ENCODE peak calls at places on chromosomes 3 and 15, in seven cellular contexts. V is smooth muscle cell of the brain vasculature; K is coronary artery; Q is nephron progenitor cell; U is HuH-7; D is DMS 273 treated with DMSO at 0.1 percent for 48 hours; C is CD4-positive, alpha-beta T cell. S is an unnamed sample.
A peak's percentile ranks its signal among the peaks of the same experiment; 100 is the strongest.

GRCh38 chr3:148532326-148532725 is 165.4 kb upstream of the AGTR1 start:
- DNase-seq in V (no peak), K (no peak), Q (no peak), U (no peak), D (no peak), C (no peak), S (no peak)

GRCh38 chr15:65184305-65184943 is 718 bp downstream of the CLPX start:
- DNase-seq in V (no peak), K (peak; percentile 83), Q (peak; percentile 63), U (peak; percentile 62), D (no peak), C (peak; percentile 15), S (no peak)

GRCh38 chr3:47907784-47908183 is 104.8 kb downstream of the DHX30 start:
- DNase-seq in V (no peak), K (no peak), Q (no peak), U (no peak), D (no peak), C (no peak), S (no peak)

GRCh38 chr15:59174846-59175831 is 31.5 kb upstream of the LDHAL6B start:
- DNase-seq in V (peak; percentile 43), K (no peak), Q (peak; percentile 44), U (peak; percentile 69), D (no peak), C (peak; percentile 8), S (peak; percentile 65)

GRCh38 chr3:46483799-46484198 is 14.0 kb upstream of the RTP3 start:
- DNase-seq in V (no peak), K (peak; percentile 35), Q (no peak), U (no peak), D (no peak), C (no peak), S (no peak)

GRCh38 chr3:134761213-134761612 is 33.8 kb upstream of the EPHB1 start:
- DNase-seq in V (no peak), K (no peak), Q (no peak), U (no peak), D (no peak), C (no peak), S (no peak)

GRCh38 chr3:3296858-3297430 is 117.5 kb upstream of the CRBN start:
- DNase-seq in V (no peak), K (no peak), Q (no peak), U (no peak), D (no peak), C (no peak), S (no peak)

GRCh38 chr3:163722421-163722820 is 1355.9 kb downstream of the SI start:
- DNase-seq in V (no peak), K (no peak), Q (no peak), U (no peak), D (no peak), C (no peak), S (no peak)

GRCh38 chr3:190340071-190340470 is 17.8 kb upstream of the CLDN1 start:
- DNase-seq in V (no peak), K (no peak), Q (no peak), U (no peak), D (no peak), C (no peak), S (no peak)

GRCh38 chr3:193214445-193214844 is 26.6 kb upstream of the PLAAT1 start:
- DNase-seq in V (no peak), K (no peak), Q (no peak), U (no peak), D (no peak), C (no peak), S (no peak)

GRCh38 chr3:130093741-130094391 is 12.2 kb downstream of the ALG1L2 start:
- DNase-seq in V (no peak), K (no peak), Q (no peak), U (no peak), D (no peak), C (peak; percentile 6), S (no peak)

GRCh38 chr15:42605281-42605744 is 29.9 kb downstream of the STARD9 start:
- DNase-seq in V (no peak), K (no peak), Q (no peak), U (no peak), D (peak; percentile 15), C (no peak), S (no peak)

GRCh38 chr3:149623819-149624218 is 34.0 kb downstream of the WWTR1 start:
- DNase-seq in V (no peak), K (no peak), Q (no peak), U (no peak), D (no peak), C (no peak), S (no peak)

GRCh38 chr15:45393851-45394250 is 15.5 kb upstream of the GATM start:
- DNase-seq in V (no peak), K (no peak), Q (no peak), U (no peak), D (no peak), C (no peak), S (peak; percentile 6)

GRCh38 chr15:58441376-58442070 is 9.7 kb downstream of the LIPC start:
- DNase-seq in V (no peak), K (no peak), Q (no peak), U (no peak), D (no peak), C (no peak), S (no peak)

GRCh38 chr3:184380210-184380626 is 364 bp downstream of the CHRD start:
- DNase-seq in V (no peak), K (no peak), Q (peak; percentile 81), U (peak; percentile 82), D (peak; percentile 11), C (peak; percentile 19), S (peak; percentile 15)

GRCh38 chr3:111669926-111670630 is 74.9 kb upstream of the ZBED2 start:
- DNase-seq in V (no peak), K (no peak), Q (no peak), U (no peak), D (no peak), C (no peak), S (no peak)

GRCh38 chr15:65077981-65078352 is 1.4 kb downstream of the KBTBD13 start:
- DNase-seq in V (no peak), K (no peak), Q (peak; percentile 64), U (no peak), D (no peak), C (peak; percentile 47), S (no peak)

GRCh38 chr3:122493296-122493695 is 21.4 kb downstream of the KPNA1 start:
- DNase-seq in V (no peak), K (no peak), Q (no peak), U (no peak), D (no peak), C (no peak), S (no peak)

GRCh38 chr3:79367066-79367465 is 400.7 kb downstream of the ROBO1 start:
- DNase-seq in V (no peak), K (no peak), Q (no peak), U (no peak), D (no peak), C (no peak), S (no peak)

GRCh38 chr3:116445291-116445841 is at the start of gene LSAMP:
- DNase-seq in V (no peak), K (no peak), Q (peak; percentile 62), U (no peak), D (no peak), C (no peak), S (peak; percentile 56)

GRCh38 chr15:74569731-74570070 is 28.7 kb downstream of the ARID3B start:
- DNase-seq in V (no peak), K (no peak), Q (no peak), U (no peak), D (no peak), C (no peak), S (no peak)

GRCh38 chr3:183825380-183826161 is at the start of gene MAP6D1:
- DNase-seq in V (no peak), K (no peak), Q (peak; percentile 84), U (no peak), D (peak; percentile 66), C (peak; percentile 49), S (peak; percentile 78)

GRCh38 chr3:142180761-142181362 is 31.5 kb upstream of the TFDP2 start:
- DNase-seq in V (peak; percentile 15), K (no peak), Q (peak; percentile 30), U (peak; percentile 21), D (no peak), C (no peak), S (no peak)

GRCh38 chr3:142088522-142088921 is 60.8 kb downstream of the TFDP2 start:
- DNase-seq in V (no peak), K (no peak), Q (no peak), U (no peak), D (no peak), C (no peak), S (no peak)

GRCh38 chr15:78438595-78439285 is 724 bp downstream of the IREB2 start:
- DNase-seq in V (no peak), K (peak; percentile 72), Q (peak; percentile 61), U (peak; percentile 47), D (no peak), C (peak; percentile 3), S (peak; percentile 18)

GRCh38 chr15:29596266-29596665 is 226.0 kb downstream of the TJP1 start:
- DNase-seq in V (no peak), K (no peak), Q (no peak), U (no peak), D (no peak), C (no peak), S (peak; percentile 7)

GRCh38 chr3:36212291-36212690 is 168.0 kb upstream of the STAC start:
- DNase-seq in V (no peak), K (no peak), Q (no peak), U (no peak), D (no peak), C (no peak), S (peak; percentile 6)

GRCh38 chr15:45829336-45830153 is 194.7 kb downstream of the SQOR start:
- DNase-seq in V (no peak), K (no peak), Q (no peak), U (no peak), D (no peak), C (no peak), S (no peak)

GRCh38 chr3:99419111-99419510 is 219.3 kb upstream of the COL8A1 start:
- DNase-seq in V (peak; percentile 52), K (no peak), Q (no peak), U (no peak), D (no peak), C (no peak), S (no peak)

GRCh38 chr3:123735456-123735855 is 148.7 kb downstream of the MYLK start:
- DNase-seq in V (no peak), K (no peak), Q (no peak), U (no peak), D (no peak), C (no peak), S (no peak)

GRCh38 chr3:171453175-171453868 is 6.9 kb downstream of the TNIK start:
- DNase-seq in V (no peak), K (no peak), Q (peak; percentile 62), U (peak; percentile 61), D (no peak), C (no peak), S (no peak)

GRCh38 chr3:65995030-65995429 is 43.7 kb downstream of the MAGI1 start:
- DNase-seq in V (no peak), K (no peak), Q (no peak), U (no peak), D (no peak), C (no peak), S (no peak)

GRCh38 chr3:188553569-188553968 is 399.6 kb downstream of the LPP start:
- DNase-seq in V (no peak), K (no peak), Q (no peak), U (no peak), D (no peak), C (no peak), S (no peak)

S was measured in NCI-H1694 treated with DMSO at 0.1 percent for 48 hours.